ENCODE peak calls at places on chromosomes 4 and X, in four cellular contexts. X, V, A and L are unnamed samples.

GRCh38 chr4:40978548-40978947 is 228.8 kb downstream of the NSUN7 start:
- DNase-seq in V (no peak), A (no peak), X (no peak), L (no peak)

GRCh38 chr4:173492315-173492714 is 37.7 kb downstream of the HAND2 start:
- DNase-seq in V (no peak), X (no peak), A (no peak), L (no peak)

GRCh38 chr4:75009138-75009537 is 76.2 kb downstream of the PARM1 start:
- DNase-seq in A (no peak), X (no peak), V (no peak), L (no peak)

GRCh38 chr4:76969941-76970529 is 20.5 kb downstream of the SEPTIN11 start:
- DNase-seq in X (no peak), V (no peak), A (no peak), L (no peak)

GRCh38 chr4:100208459-100208858 is 18.2 kb upstream of the DDIT4L start:
- DNase-seq in X (no peak), A (no peak), V (no peak), L (peak)

GRCh38 chrX:104310084-104310483 is 55.4 kb upstream of the ESX1 start:
- DNase-seq in X (no peak), V (no peak), A (no peak), L (peak)

GRCh38 chr4:99572527-99573240 is 1.9 kb upstream of the MTTP start:
- DNase-seq in V (no peak), X (no peak), A (no peak), L (no peak)

GRCh38 chrX:67789536-67789935 is 245.7 kb downstream of the AR start:
- DNase-seq in V (no peak), A (no peak), X (no peak), L (no peak)

GRCh38 chrX:15855562-15856256 is 1.1 kb upstream of the AP1S2 start:
- DNase-seq in A (no peak), V (no peak), X (no peak), L (no peak)

GRCh38 chr4:71262161-71262560 is 76.7 kb upstream of the SLC4A4 start:
- DNase-seq in V (no peak), A (no peak), X (no peak), L (no peak)

GRCh38 chr4:186068581-186069402 is at the start of gene TLR3:
- DNase-seq in A (no peak), X (peak), V (no peak), L (peak)

GRCh38 chrX:54482839-54483593 is 13.0 kb downstream of the FGD1 start:
- DNase-seq in A (no peak), V (no peak), X (no peak), L (no peak)

GRCh38 chr4:108060686-108061321 is 71.1 kb downstream of the HADH start:
- DNase-seq in V (no peak), A (no peak), X (no peak), L (no peak)

GRCh38 chr4:2787230-2788100 is 5.4 kb upstream of the SH3BP2 start:
- DNase-seq in A (peak), V (peak), X (peak), L (no peak)

GRCh38 chr4:150722908-150723362 is 141.0 kb downstream of the MAB21L2 start:
- DNase-seq in V (peak), X (no peak), A (peak), L (peak)

GRCh38 chr4:126448093-126448820 is 1133.5 kb downstream of the FAT4 start:
- DNase-seq in A (no peak), V (no peak), X (no peak), L (no peak)

GRCh38 chrX:18676470-18676869 is 4.6 kb upstream of the RS1 start:
- DNase-seq in X (no peak), V (no peak), A (no peak), L (no peak)

GRCh38 chr4:6338175-6338950 is 68.7 kb downstream of the WFS1 start:
- DNase-seq in V (no peak), X (no peak), A (no peak), L (no peak)

GRCh38 chr4:149135062-149135461 is 680.6 kb downstream of the IQCM start:
- DNase-seq in A (no peak), X (no peak), V (no peak), L (no peak)

GRCh38 chr4:2087170-2087569 is 28.0 kb downstream of the NAT8L start:
- DNase-seq in A (no peak), V (no peak), X (no peak), L (no peak)

GRCh38 chr4:129908117-129908516 is 812.2 kb downstream of the C4orf33 start:
- DNase-seq in A (no peak), X (no peak), V (no peak), L (no peak)

GRCh38 chr4:76365636-76366035 is 55.3 kb downstream of the CCDC158 start:
- DNase-seq in A (no peak), V (no peak), X (no peak), L (peak)

GRCh38 chr4:7194251-7195137 is 2.2 kb downstream of the SORCS2 start:
- DNase-seq in A (peak), X (no peak), V (peak), L (no peak)

GRCh38 chr4:132227349-132228165 is 921.5 kb upstream of the PCDH10 start:
- DNase-seq in V (no peak), X (no peak), A (no peak), L (peak)

GRCh38 chr4:168656055-168656660 is 159.3 kb downstream of the PALLD start:
- DNase-seq in V (no peak), A (no peak), X (no peak), L (peak)

GRCh38 chr4:183571350-183572076 is 66.7 kb downstream of the ING2 start:
- DNase-seq in A (no peak), V (no peak), X (no peak), L (no peak)

GRCh38 chrX:87327267-87327666 is 190.3 kb upstream of the KLHL4 start:
- DNase-seq in X (no peak), V (peak), A (no peak), L (no peak)

GRCh38 chrX:13144927-13145659 is 100.7 kb upstream of the FAM9C start:
- DNase-seq in X (no peak), A (no peak), V (no peak), L (peak)

GRCh38 chr4:128653514-128654420 is 155.7 kb upstream of the JADE1 start:
- DNase-seq in V (no peak), A (peak), X (no peak), L (peak)

GRCh38 chr4:29142708-29143107 is 1577.5 kb upstream of the PCDH7 start:
- DNase-seq in V (no peak), A (no peak), X (no peak), L (no peak)

GRCh38 chrX:49286136-49286535 is 16.5 kb downstream of the PPP1R3F start:
- DNase-seq in V (no peak), A (no peak), X (no peak), L (no peak)

GRCh38 chr4:33061727-33062126 is 2341.6 kb downstream of the PCDH7 start:
- DNase-seq in A (no peak), X (no peak), V (no peak), L (no peak)

GRCh38 chr4:8192748-8193738 is 6.0 kb upstream of the SH3TC1 start:
- DNase-seq in X (peak), A (peak), V (no peak), L (peak)

GRCh38 chr4:6909113-6909969 is at the start of gene TBC1D14:
- DNase-seq in V (peak), X (peak), A (peak), L (peak)

GRCh38 chrX:130916636-130917422 is 13.8 kb upstream of the ENOX2 start:
- DNase-seq in A (no peak), V (no peak), X (peak), L (peak)

GRCh38 chr4:148717988-148718387 is 275.8 kb upstream of the NR3C2 start:
- DNase-seq in A (no peak), X (no peak), V (no peak), L (no peak)

DNA sequence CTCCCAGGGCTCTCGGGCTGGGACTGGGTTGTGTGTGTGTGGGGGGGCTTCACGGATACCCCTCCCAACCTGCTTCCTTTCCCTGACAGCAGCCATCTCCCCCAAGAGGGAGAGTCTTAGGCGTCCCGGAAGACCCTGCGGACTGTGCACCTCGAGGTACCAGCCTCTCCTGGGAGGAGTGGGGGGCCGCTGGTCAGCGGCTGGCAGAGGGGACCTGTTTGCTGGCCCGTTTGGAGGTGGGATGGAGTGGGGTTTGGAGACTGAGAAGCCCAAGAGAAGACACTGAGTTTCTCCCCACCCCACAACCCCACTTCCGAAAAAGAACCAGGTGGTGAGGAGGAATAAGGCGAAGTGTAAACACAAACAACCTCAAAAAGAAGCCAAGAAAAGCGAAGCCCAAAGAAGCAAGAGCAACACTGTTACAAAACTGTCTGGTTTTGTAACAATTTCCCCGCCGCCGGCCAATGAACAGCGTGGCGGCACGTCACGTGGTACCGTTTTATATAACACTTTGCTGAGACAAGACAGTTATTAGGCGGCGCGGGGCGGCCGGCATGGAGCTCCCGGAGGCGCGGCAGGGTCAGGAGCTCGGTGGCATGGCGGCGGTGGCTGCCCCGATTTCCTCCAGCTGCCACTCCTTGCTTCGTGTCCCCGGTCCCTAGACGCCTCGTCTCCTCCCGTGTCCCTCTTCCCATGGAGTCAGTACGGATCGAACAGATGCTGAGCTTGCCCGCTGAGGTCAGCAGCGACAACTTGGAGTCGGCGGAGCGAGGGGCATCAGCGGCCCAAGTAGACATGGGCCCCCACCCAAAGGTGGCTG is at the start of gene LONRF3:
- DNase-seq in A (peak), V (peak), X (peak), L (peak)
- H3K4me3 ChIP-seq in A (peak), V (peak), X (peak), L (peak)

DNA sequence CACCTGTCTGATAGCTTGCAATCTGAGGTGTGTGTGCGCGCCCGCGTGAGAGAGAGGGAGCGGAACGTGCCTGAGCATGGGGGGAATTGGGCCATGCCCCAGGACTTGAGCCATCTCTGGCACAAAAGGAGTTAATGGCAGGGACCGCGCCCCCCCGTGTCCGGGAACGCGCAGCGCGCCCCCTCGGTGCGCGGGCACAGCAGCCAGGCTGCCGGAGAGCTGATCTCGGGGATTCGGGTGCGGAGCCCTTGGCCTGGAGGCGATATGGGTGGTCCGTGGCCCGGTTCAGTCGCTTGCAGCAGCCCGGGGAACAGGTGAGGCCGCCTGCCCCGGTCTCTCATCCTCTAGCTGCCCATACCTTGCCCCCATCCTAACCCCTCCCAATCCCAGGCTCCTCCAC is at the start of gene NLGN3:
- DNase-seq in V (no peak), X (no peak), A (no peak), L (no peak)
- H3K4me3 ChIP-seq in V (no peak), X (no peak), A (peak), L (peak)

GRCh38 chrX:115419094-115419493 is 129.6 kb downstream of the LUZP4 start:
- DNase-seq in X (no peak), A (no peak), V (no peak), L (no peak)

GRCh38 chrX:115408736-115409390 is 119.3 kb downstream of the LUZP4 start:
- DNase-seq in A (no peak), X (no peak), V (no peak), L (peak)

GRCh38 chrX:115409551-115409950 is 120.0 kb downstream of the LUZP4 start:
- DNase-seq in X (no peak), A (no peak), V (no peak), L (peak)

GRCh38 chrX:115410731-115411435 is 121.4 kb downstream of the LUZP4 start:
- DNase-seq in A (no peak), V (no peak), X (no peak), L (no peak)

DNA sequence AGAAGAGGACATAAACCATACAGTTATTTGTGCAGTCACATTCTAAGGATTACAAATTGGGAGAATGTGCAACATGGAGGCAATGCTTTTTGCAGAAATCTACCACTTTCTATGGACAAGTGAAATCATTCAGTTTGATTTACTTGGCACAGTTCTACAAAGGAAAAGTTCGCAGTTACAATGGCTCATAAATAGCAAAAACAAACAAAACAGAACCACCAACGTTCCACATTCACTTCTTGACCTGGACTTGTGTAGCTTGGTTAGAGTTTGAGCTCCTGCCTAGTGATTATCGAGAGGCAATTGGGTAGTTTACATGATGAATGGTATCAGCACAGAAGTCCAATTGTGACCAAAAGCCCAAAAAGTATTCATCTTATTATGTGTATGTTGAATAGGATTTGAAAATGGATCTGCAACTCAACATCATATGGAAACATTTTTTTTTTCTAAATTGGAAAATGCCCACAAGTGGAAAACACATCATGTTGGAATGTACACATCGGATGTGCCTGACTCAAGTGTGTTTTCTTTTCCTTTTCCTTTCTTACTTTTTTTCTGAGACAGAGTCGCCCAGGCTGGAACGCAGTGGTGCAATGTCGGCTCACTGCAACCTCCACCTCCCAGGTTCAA is 123.8 kb downstream of the LUZP4 start:
- DNase-seq in V (no peak), A (no peak), X (no peak), L (no peak)
- H3K4me3 ChIP-seq in V (no peak), A (no peak), X (no peak), L (no peak)

DNA sequence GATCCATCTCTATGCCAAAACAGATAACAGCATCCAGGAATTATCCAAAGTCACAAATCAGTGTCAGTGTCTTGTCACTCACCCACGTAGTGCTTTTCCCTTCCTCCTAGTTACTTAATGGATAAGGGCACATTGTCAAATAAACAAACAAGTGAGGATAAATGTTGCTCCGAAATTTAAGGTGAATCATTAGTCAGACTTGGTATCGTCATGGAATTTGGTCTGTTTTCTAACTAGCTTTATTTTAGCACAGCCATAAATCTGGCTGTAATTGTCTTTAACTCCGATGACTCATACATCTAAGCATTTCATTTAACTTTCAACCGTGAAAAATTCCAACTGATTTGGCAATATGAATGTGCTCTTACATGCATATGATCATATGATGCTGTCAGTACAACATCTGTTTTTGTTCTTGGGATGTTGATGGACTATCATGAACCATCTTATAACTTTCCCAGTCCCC is 83.3 kb downstream of the SNCA start:
- DNase-seq in A (no peak), X (no peak), V (no peak), L (peak)
- H3K4me3 ChIP-seq in A (no peak), X (no peak), V (no peak), L (no peak)

DNA sequence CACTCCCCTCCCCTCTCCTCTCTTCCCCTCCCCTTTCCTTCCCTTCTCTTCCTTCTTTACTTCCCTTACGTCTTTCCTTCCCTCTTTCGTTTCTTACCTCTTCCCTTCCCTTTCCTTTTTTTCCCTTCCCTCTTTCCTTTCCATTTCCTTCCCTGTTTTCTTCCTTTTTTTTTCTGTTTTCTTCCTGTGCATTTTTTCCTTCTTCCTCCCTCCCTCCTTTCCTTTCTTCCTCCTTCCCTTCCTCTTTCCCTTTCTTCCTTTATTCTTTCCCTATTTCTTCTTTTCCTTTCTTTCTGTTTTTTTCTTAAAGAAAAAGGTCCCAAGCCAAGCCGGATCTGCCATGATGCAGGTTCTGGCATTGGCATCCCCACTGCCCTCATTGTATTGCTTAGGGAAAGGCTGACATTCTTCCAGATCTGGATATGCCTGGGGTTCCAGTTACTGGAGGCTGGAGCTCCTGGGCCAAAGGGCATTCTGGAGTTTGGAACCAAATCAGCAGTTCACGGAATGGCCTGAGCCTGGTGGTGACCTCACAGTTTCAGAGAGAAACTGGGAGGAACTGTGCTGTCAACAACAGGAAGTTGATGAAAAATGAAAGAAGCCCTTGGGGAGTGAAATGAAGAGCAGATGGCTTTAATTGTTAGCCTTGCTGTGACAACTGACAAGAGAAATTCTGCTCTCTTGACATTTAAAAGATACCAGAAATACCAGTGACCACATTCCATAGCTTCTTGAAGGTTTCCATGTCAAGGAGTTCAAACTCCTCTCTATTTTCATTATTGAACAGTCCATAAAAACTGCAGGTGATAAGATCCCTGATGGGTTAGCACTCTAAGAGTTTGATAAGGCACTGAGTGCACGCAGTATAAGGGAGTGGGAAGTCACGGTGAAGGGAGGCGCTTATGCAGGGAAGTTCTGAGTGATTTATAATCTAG is 622.1 kb downstream of the SPRY1 start:
- DNase-seq in V (peak), A (peak), X (no peak), L (peak)
- H3K4me3 ChIP-seq in V (no peak), A (no peak), X (no peak), L (no peak)